ENCODE peak calls at places on chromosome 4, in eight cellular contexts. W is ascending aorta, G is GM23248, B is BE2C, E is mucosa of descending colon, Q is transverse colon, T is aorta, P is SK-N-SH. N is an unnamed sample.

GRCh38 chr4:169724251-169724650 is 33.5 kb downstream of the HPF1 start:
- DNase-seq in G (peak; percentile 80), P (no peak), B (no peak), E (no peak), W (no peak), T (no peak), Q (no peak), N (peak; percentile 31)

GRCh38 chr4:174523003-174523693 is 860 bp upstream of the HPGD start:
- DNase-seq in G (peak; percentile 50), P (no peak), B (no peak), W (no peak), E (no peak), T (no peak), Q (peak; percentile 12), N (no peak)

GRCh38 chr4:16794816-16795445 is 103.5 kb downstream of the LDB2 start:
- DNase-seq in W (no peak), Q (peak; percentile 27), P (peak; percentile 45), G (peak; percentile 70), T (peak; percentile 53), B (peak; percentile 78), E (no peak), N (peak; percentile 64)

GRCh38 chr4:186820371-186820990 is 96.8 kb upstream of the FAT1 start:
- DNase-seq in E (peak; percentile 79), Q (peak; percentile 68), G (peak; percentile 42), P (peak; percentile 10), T (peak; percentile 56), W (no peak), B (no peak), N (peak; percentile 77)

GRCh38 chr4:59987289-59987688 is 1212.8 kb upstream of the ADGRL3 start:
- DNase-seq in G (no peak), T (no peak), Q (no peak), E (no peak), P (no peak), W (no peak), B (no peak), N (no peak)

GRCh38 chr4:146192060-146192459 is 16.5 kb downstream of the LSM6 start:
- DNase-seq in P (no peak), E (peak; percentile 25), G (peak; percentile 35), T (no peak), W (no peak), Q (peak; percentile 46), B (no peak), N (no peak)

GRCh38 chr4:40201898-40202297 is 5.1 kb downstream of the RHOH start:
- DNase-seq in T (no peak), P (no peak), E (no peak), Q (no peak), G (no peak), W (no peak), B (no peak), N (no peak)

GRCh38 chr4:172305698-172306097 is 492.5 kb downstream of the GALNTL6 start:
- DNase-seq in W (no peak), G (no peak), T (no peak), P (no peak), B (no peak), Q (no peak), E (no peak), N (no peak)

GRCh38 chr4:109164011-109164410 is 138.4 kb downstream of the COL25A1 start:
- DNase-seq in Q (no peak), P (no peak), E (no peak), T (no peak), B (no peak), G (peak; percentile 31), W (no peak), N (peak; percentile 25)

GRCh38 chr4:5629542-5629941 is 78.8 kb downstream of the EVC2 start:
- DNase-seq in P (no peak), G (no peak), T (no peak), E (no peak), B (no peak), Q (no peak), W (no peak), N (no peak)

GRCh38 chr4:5635826-5636196 is 72.5 kb downstream of the EVC2 start:
- DNase-seq in T (no peak), B (no peak), G (peak; percentile 86), W (no peak), E (no peak), Q (no peak), P (no peak), N (peak; percentile 85)

GRCh38 chr4:5632571-5632970 is 75.8 kb downstream of the EVC2 start:
- DNase-seq in B (no peak), G (no peak), P (no peak), Q (no peak), W (no peak), T (no peak), E (no peak), N (no peak)

GRCh38 chr4:5632043-5632440 is 76.3 kb downstream of the EVC2 start:
- DNase-seq in P (no peak), E (no peak), Q (no peak), G (no peak), W (no peak), B (no peak), T (no peak), N (no peak)

GRCh38 chr4:5631352-5632042 is 76.9 kb downstream of the EVC2 start:
- DNase-seq in P (no peak), Q (no peak), W (no peak), T (no peak), E (no peak), B (no peak), G (no peak), N (no peak)
- H3K36me3 ChIP-seq in P (no peaks in the 10 kb centered on the region), Q (no peaks in the 10 kb centered on the region), W (peaks cover 77% of the 10 kb centered on the region), T (peaks cover 7% of the 10 kb centered on the region), E (no peaks in the 10 kb centered on the region), B (no peaks in the 10 kb centered on the region), G (peaks cover 22% of the 10 kb centered on the region), N (peaks cover 20% of the 10 kb centered on the region)

DNA sequence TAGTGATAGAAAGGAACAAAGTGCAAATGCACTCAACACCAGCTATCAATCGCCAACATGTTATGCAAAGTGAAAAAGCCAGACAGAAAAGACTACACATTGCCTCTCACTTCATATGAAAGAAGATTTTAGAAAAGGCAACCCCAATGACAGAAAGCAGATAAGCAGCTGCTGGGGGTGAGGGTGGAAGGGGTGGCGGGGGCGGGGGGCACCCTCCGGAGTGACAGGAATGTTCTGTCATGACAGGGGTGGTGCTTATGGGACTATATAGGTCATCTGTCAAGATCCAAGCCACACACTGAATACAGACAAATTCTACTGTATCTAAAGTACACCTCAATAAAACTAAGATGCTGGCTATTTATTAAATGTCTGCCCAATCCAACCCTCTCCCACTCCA is 10.7 kb downstream of the WDR1 start:
- DNase-seq in Q (no peak), P (no peak), T (no peak), G (no peak), B (no peak), W (no peak), E (peak; percentile 4), N (no peak)
- H3K4me3 ChIP-seq in Q (no peak overlapping the region), P (no peak overlapping the region), T (no peak overlapping the region), G (peak overlapping the region; percentile 69), B (no peak overlapping the region), W (peak overlapping the region; percentile 48), E (no peak overlapping the region), N (no peak overlapping the region)

GRCh38 chr4:158836828-158837449 is 68.1 kb downstream of the FNIP2 start:
- DNase-seq in B (no peak), W (no peak), E (no peak), T (no peak), P (no peak), G (no peak), Q (no peak), N (no peak)

GRCh38 chr4:158835456-158836369 is 66.9 kb downstream of the FNIP2 start:
- DNase-seq in P (no peak), B (no peak), G (no peak), T (no peak), Q (no peak), E (no peak), W (no peak), N (no peak)

GRCh38 chr4:158841540-158841939 is 72.7 kb downstream of the FNIP2 start:
- DNase-seq in B (no peak), Q (no peak), E (no peak), G (no peak), T (no peak), W (no peak), P (no peak), N (no peak)

GRCh38 chr4:158840131-158840530 is 71.3 kb downstream of the FNIP2 start:
- DNase-seq in B (no peak), P (no peak), Q (no peak), T (no peak), W (no peak), E (no peak), G (no peak), N (no peak)

GRCh38 chr4:158837527-158838141 is 68.8 kb downstream of the FNIP2 start:
- DNase-seq in G (no peak), E (no peak), B (no peak), Q (no peak), T (no peak), W (no peak), P (no peak), N (no peak)
- H3K36me3 ChIP-seq in G (peaks cover 22% of the 10 kb centered on the region), E (no peaks in the 10 kb centered on the region), B (peaks cover 5% of the 10 kb centered on the region), Q (peaks cover 19% of the 10 kb centered on the region), T (peaks cover 12% of the 10 kb centered on the region), W (peaks cover 44% of the 10 kb centered on the region), P (peaks cover under 1% of the 10 kb centered on the region), N (peaks cover 3% of the 10 kb centered on the region)

GRCh38 chr4:26858947-26859401 is 1.7 kb upstream of the STIM2 start:
- DNase-seq in E (no peak), W (no peak), P (no peak), Q (no peak), T (no peak), G (no peak), B (no peak), N (no peak)
- H3K4me3 ChIP-seq in E (no peak overlapping the region), W (no peak overlapping the region), P (peak overlapping the region; percentile 70), Q (no peak overlapping the region), T (no peak overlapping the region), G (peak overlapping the region; percentile 77), B (peak overlapping the region; percentile 92), N (no peak overlapping the region)

GRCh38 chr4:42119916-42120315 is 32.5 kb downstream of the BEND4 start:
- DNase-seq in P (no peak), E (no peak), Q (no peak), W (no peak), T (no peak), B (no peak), G (no peak), N (no peak)
- H3K36me3 ChIP-seq in P (no peaks in the 10 kb centered on the region), E (no peaks in the 10 kb centered on the region), Q (no peaks in the 10 kb centered on the region), W (no peaks in the 10 kb centered on the region), T (no peaks in the 10 kb centered on the region), B (peaks cover 79% of the 10 kb centered on the region), G (no peaks in the 10 kb centered on the region), N (no peaks in the 10 kb centered on the region)

DNA sequence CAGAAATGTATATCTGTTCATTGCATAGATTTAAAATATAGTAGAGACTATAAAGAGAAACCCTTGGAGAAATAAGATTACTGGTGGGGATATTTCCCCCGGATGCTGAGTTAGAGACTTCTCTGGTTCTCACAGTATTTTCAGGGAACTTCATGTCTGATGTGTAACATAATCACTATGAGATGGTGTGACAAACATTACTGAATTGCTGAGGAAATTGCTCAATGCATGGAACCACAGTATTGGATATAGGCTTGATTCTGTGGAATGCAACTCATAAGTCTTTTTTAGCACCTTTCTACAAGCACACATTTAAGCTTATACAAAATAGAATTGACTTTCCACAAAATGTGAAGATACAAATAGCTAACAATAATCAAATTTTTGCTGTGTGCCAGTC is 152.7 kb downstream of the SOWAHB start:
- DNase-seq in W (no peak), Q (no peak), T (no peak), B (no peak), E (no peak), P (no peak), G (peak; percentile 83), N (no peak)
- H3K4me3 ChIP-seq in W (peak overlapping the region; percentile 54), Q (no peak overlapping the region), T (no peak overlapping the region), B (no peak overlapping the region), E (no peak overlapping the region), P (no peak overlapping the region), G (peak overlapping the region; percentile 62), N (no peak overlapping the region)